ENCODE peak calls at places on chromosomes 13 and 19, in four cellular contexts. G is uterus, C is adrenal gland, H is cardiac muscle cell. Y is an unnamed sample.

GRCh38 chr13:110265682-110266430 is 41.1 kb downstream of the COL4A1 start:
- DNase-seq in G (peak; percentile 61), C (no peak), H (no peak), Y (peak; percentile 91)

GRCh38 chr13:49319555-49320350 is 72.0 kb downstream of the CDADC1 start:
- DNase-seq in G (no peak), C (no peak), H (no peak), Y (peak; percentile 56)

GRCh38 chr13:75308222-75308621 is 173.7 kb downstream of the TBC1D4 start:
- DNase-seq in G (no peak), C (no peak), H (no peak), Y (no peak)

GRCh38 chr19:7874080-7874856 is at the start of gene PRR36:
- DNase-seq in G (no peak), C (no peak), H (peak; percentile 90), Y (no peak)

GRCh38 chr13:114263590-114263989 is 17.8 kb upstream of the UPF3A start:
- DNase-seq in G (no peak), C (no peak), H (no peak), Y (no peak)

GRCh38 chr19:35641515-35642151 is at the start of gene ETV2:
- DNase-seq in G (no peak), C (peak; percentile 36), H (peak; percentile 24), Y (peak; percentile 76)

GRCh38 chr19:31096047-31096446 is 253.2 kb downstream of the TSHZ3 start:
- DNase-seq in G (no peak), C (no peak), H (peak; percentile 59), Y (peak; percentile 59)

GRCh38 chr13:46184277-46184699 is 2.3 kb upstream of the LCP1 start:
- DNase-seq in G (no peak), C (no peak), H (peak; percentile 35), Y (peak; percentile 67)

GRCh38 chr19:10505583-10506229 is 2.5 kb upstream of the KEAP1 start:
- DNase-seq in G (peak; percentile 66), C (peak; percentile 72), H (peak; percentile 76), Y (peak; percentile 87)

GRCh38 chr13:64078025-64078424 is 2662.4 kb upstream of the PCDH20 start:
- DNase-seq in G (no peak), C (no peak), H (no peak), Y (no peak)

GRCh38 chr13:113044431-113045114 is 61.0 kb upstream of the F7 start:
- DNase-seq in G (no peak), C (no peak), H (no peak), Y (no peak)

GRCh38 chr13:51797664-51798488 is 6.1 kb downstream of the DHRS12 start:
- DNase-seq in G (peak; percentile 65), C (peak; percentile 56), H (peak; percentile 64), Y (no peak)

GRCh38 chr13:74021507-74021906 is 112.7 kb downstream of the KLF12 start:
- DNase-seq in G (no peak), C (no peak), H (no peak), Y (no peak)

GRCh38 chr13:30002577-30002976 is 152.2 kb upstream of the UBL3 start:
- DNase-seq in G (no peak), C (no peak), H (no peak), Y (no peak)

GRCh38 chr13:77868717-77869116 is 49.9 kb downstream of the EDNRB start:
- DNase-seq in G (no peak), C (no peak), H (no peak), Y (no peak)

GRCh38 chr19:52453324-52454094 is at the start of gene ZNF578:
- DNase-seq in G (peak; percentile 68), C (peak; percentile 67), H (peak; percentile 81), Y (peak; percentile 87)

GRCh38 chr19:45692187-45693111 is at the start of gene QPCTL:
- DNase-seq in G (peak; percentile 97), C (peak; percentile 99), H (peak; percentile 100), Y (peak; percentile 97)

GRCh38 chr13:104416973-104417372 is 1350.8 kb upstream of the SLC10A2 start:
- DNase-seq in G (no peak), C (no peak), H (no peak), Y (no peak)

GRCh38 chr19:7665076-7665475 is 3.8 kb upstream of the RETN start:
- DNase-seq in G (no peak), C (no peak), H (no peak), Y (no peak)

GRCh38 chr13:43564941-43565340 is 221.8 kb downstream of the ENOX1 start:
- DNase-seq in G (no peak), C (no peak), H (no peak), Y (no peak)

GRCh38 chr13:98133949-98134348 is 8.9 kb upstream of the FARP1 start:
- DNase-seq in G (no peak), C (no peak), H (no peak), Y (no peak)

GRCh38 chr13:92175330-92175729 is 776.9 kb downstream of the GPC5 start:
- DNase-seq in G (no peak), C (no peak), H (peak; percentile 63), Y (peak; percentile 24)

GRCh38 chr13:114105351-114106225 is 26.8 kb downstream of the RASA3 start:
- DNase-seq in G (peak; percentile 12), C (no peak), H (peak; percentile 51), Y (no peak)

GRCh38 chr19:47377801-47378200 is 28.7 kb downstream of the DHX34 start:
- DNase-seq in G (no peak), C (no peak), H (no peak), Y (no peak)

GRCh38 chr19:50478901-50479715 is 2.5 kb upstream of the GARIN5A start:
- DNase-seq in G (no peak), C (no peak), H (peak; percentile 64), Y (peak; percentile 59)

GRCh38 chr19:18833849-18834643 is 2.3 kb downstream of the UPF1 start:
- DNase-seq in G (no peak), C (no peak), H (no peak), Y (no peak)

GRCh38 chr13:98291658-98292057 is 114.6 kb upstream of the RNF113B start:
- DNase-seq in G (no peak), C (no peak), H (no peak), Y (no peak)

GRCh38 chr19:35919306-35919705 is 11.2 kb upstream of the TYROBP start:
- DNase-seq in G (no peak), C (no peak), H (no peak), Y (no peak)

GRCh38 chr13:92808007-92808406 is 418.6 kb upstream of the GPC6 start:
- DNase-seq in G (no peak), C (no peak), H (no peak), Y (no peak)

GRCh38 chr19:2246801-2247361 is 2.2 kb upstream of the AMH start:
- DNase-seq in G (no peak), C (no peak), H (no peak), Y (peak; percentile 89)

GRCh38 chr19:5934002-5934401 is 19.9 kb downstream of the CAPS start:
- DNase-seq in G (no peak), C (no peak), H (no peak), Y (no peak)

GRCh38 chr13:46961719-46962118 is 64.9 kb upstream of the HTR2A start:
- DNase-seq in G (no peak), C (no peak), H (no peak), Y (no peak)

GRCh38 chr13:41418027-41418426 is 39.3 kb upstream of the RGCC start:
- DNase-seq in G (no peak), C (no peak), H (no peak), Y (no peak)

GRCh38 chr13:98965325-98965724 is 12.5 kb downstream of the DOCK9 start:
- DNase-seq in G (no peak), C (no peak), H (no peak), Y (no peak)

GRCh38 chr13:109712187-109712601 is 74.2 kb downstream of the IRS2 start:
- DNase-seq in G (no peak), C (no peak), H (no peak), Y (no peak)

GRCh38 chr19:13057147-13057572 is 45.5 kb downstream of the LYL1 start:
- DNase-seq in G (no peak), C (no peak), H (no peak), Y (peak; percentile 81)
- H3K27ac ChIP-seq in G (peak overlapping the region; percentile 100), C (peak overlapping the region; percentile 86), H (no peak overlapping the region), Y (peak overlapping the region; percentile 97)

DNA sequence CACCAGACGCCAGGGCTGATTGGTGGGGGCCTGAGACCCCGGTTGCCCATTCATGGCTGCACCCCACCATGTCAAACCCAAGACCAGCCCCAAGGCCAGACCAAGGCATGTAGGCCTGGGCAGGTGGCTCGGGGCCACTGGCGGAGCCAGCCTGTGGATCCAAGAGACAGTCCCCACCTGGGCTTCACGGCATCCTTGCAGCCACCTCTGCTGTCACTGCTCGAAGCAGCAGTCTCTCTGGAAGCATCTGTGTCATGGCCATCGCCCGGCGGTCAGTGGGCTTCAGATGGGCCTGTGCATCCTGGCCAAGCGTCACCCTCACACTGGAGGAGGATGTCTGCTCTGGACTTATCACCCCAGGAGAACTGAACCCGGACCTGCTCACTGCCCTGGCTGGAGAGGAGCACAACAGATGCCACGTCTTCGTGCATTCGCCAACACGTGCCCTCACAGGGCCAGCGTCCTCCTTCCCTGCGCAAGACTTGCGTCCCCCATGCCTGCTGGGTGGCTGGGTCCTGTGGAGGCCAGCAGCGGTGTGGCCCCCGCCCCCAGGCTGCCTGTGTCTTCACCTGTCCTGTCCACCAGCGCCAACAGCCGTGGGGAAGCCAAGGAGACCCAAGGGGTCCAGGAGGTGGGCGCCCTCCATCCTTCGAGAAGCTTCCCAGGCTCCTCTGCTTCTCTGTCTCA is 3.6 kb upstream of the TEKTIP1 start:
- DNase-seq in G (no peak), C (no peak), H (no peak), Y (no peak)
- H3K27ac ChIP-seq in G (no peak overlapping the region), C (peak overlapping the region; percentile 86), H (no peak overlapping the region), Y (no peak overlapping the region)

GRCh38 chr19:48970923-48971395 is 5.8 kb downstream of the FTL start:
- DNase-seq in G (peak; percentile 81), C (peak; percentile 83), H (peak; percentile 94), Y (peak; percentile 95)

GRCh38 chr19:48968179-48968661 is 3.1 kb downstream of the FTL start:
- DNase-seq in G (no peak), C (no peak), H (no peak), Y (no peak)

GRCh38 chr19:48968813-48969218 is 3.7 kb downstream of the FTL start:
- DNase-seq in G (no peak), C (no peak), H (no peak), Y (no peak)

GRCh38 chr19:48970139-48970766 is 5.1 kb downstream of the FTL start:
- DNase-seq in G (no peak), C (no peak), H (no peak), Y (no peak)

DNA sequence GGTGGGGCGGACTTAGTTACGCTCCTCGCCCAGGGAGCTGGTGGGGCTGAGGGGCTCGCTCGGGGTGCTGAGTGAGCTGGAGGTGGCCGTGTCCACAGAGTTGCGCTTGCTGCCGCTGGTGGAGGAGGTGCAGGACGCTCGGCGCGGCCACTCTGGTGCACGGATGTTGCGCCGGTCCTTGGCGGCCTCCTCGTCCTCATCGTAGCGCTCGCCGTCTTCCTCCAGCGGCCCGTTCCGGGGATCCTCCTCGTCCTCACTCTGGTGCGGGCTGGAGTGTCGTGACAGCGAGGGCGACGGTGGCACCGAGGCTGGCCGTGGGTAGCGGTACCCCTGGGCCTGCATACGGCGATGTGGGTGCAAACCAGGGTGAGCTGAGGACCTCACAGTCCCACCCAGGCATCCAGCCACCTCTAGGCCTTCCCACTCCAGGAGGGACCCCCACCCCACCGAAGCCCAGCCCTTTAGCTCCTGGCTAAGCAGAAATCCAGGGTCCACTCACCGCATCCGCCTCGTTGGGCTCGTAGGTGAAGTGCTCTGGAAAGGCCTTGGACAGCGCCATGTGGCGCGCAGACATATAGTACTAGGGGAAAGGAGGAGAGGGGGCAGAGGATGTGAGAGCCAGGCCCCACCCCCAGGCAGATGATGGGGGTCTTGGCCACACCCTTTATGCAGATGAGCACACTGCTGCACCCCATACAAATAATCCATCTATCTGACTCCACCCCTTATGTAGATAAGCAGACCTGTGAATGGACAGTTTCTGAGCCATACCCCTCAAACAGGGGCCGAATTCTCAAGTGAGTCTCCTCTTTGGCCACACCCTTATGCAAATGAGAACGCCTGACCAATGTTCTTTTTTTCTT is 4.4 kb downstream of the FTL start:
- DNase-seq in G (no peak), C (peak; percentile 33), H (no peak), Y (no peak)
- H3K27ac ChIP-seq in G (no peak overlapping the region), C (no peak overlapping the region), H (no peak overlapping the region), Y (no peak overlapping the region)

GRCh38 chr19:29809795-29810503 is 1.8 kb upstream of the CCNE1 start:
- DNase-seq in G (no peak), C (no peak), H (no peak), Y (no peak)
- H3K27ac ChIP-seq in G (no peak overlapping the region), C (peak overlapping the region; percentile 88), H (peak overlapping the region; percentile 53), Y (no peak overlapping the region)